ENCODE peak calls at places on chromosomes 5 and 9, in five cellular contexts. Z, O, M, N and Y are unnamed samples. For H3K36me3 and H3K9me3, the result is how much of the 10 kb centered on the place peaks cover.

GRCh38 chr9:68851657-68852056 is 146.6 kb downstream of the PIP5K1B start:
- DNase-seq in Z (no peak), O (no peak), M (peak), N (no peak), Y (no peak)

GRCh38 chr9:84296146-84296843 is 44.3 kb downstream of the SLC28A3 start:
- DNase-seq in Z (peak), O (no peak), M (peak), N (no peak), Y (no peak)

GRCh38 chr5:14675865-14676300 is 11.4 kb downstream of the OTULIN start:
- DNase-seq in Z (no peak), O (no peak), M (no peak), N (no peak), Y (no peak)

GRCh38 chr5:160751297-160751696 is 100.7 kb downstream of the ATP10B start:
- DNase-seq in Z (no peak), O (no peak), M (no peak), N (no peak), Y (no peak)

GRCh38 chr9:14768561-14769234 is 46.2 kb upstream of the CER1 start:
- DNase-seq in Z (no peak), O (no peak), M (peak), N (no peak), Y (peak)

GRCh38 chr5:174532453-174533126 is 191.8 kb upstream of the MSX2 start:
- DNase-seq in Z (no peak), O (no peak), M (peak), N (peak), Y (peak)

GRCh38 chr9:80871596-80871995 is 817.8 kb downstream of the TLE1 start:
- DNase-seq in Z (no peak), O (no peak), M (no peak), N (no peak), Y (no peak)

GRCh38 chr9:35845824-35846771 is 17.1 kb downstream of the TMEM8B start:
- DNase-seq in Z (no peak), O (no peak), M (no peak), N (no peak), Y (no peak)

GRCh38 chr9:124212381-124213050 is 45.2 kb upstream of the NEK6 start:
- DNase-seq in Z (no peak), O (no peak), M (peak), N (no peak), Y (no peak)

GRCh38 chr9:68515304-68516017 is 25.2 kb downstream of the TMEM252 start:
- DNase-seq in Z (no peak), O (no peak), M (peak), N (no peak), Y (no peak)

GRCh38 chr5:53425598-53426516 is 54.6 kb upstream of the FST start:
- DNase-seq in Z (no peak), O (no peak), M (peak), N (no peak), Y (peak)

GRCh38 chr9:20361220-20361619 is 261.1 kb downstream of the MLLT3 start:
- DNase-seq in Z (peak), O (no peak), M (no peak), N (no peak), Y (no peak)

GRCh38 chr5:26872337-26872736 is 166.0 kb downstream of the CDH9 start:
- DNase-seq in Z (no peak), O (no peak), M (no peak), N (no peak), Y (no peak)

GRCh38 chr5:6772886-6773285 is 59.7 kb downstream of the TENT4A start:
- DNase-seq in Z (no peak), O (no peak), M (no peak), N (no peak), Y (no peak)

GRCh38 chr5:51380603-51381207 is 2.5 kb upstream of the ISL1 start:
- DNase-seq in Z (no peak), O (no peak), M (peak), N (no peak), Y (no peak)

GRCh38 chr9:114271556-114272510 is 51.1 kb upstream of the ORM1 start:
- DNase-seq in Z (no peak), O (no peak), M (peak), N (peak), Y (no peak)

GRCh38 chr5:167912944-167913343 is 378.5 kb upstream of the WWC1 start:
- DNase-seq in Z (no peak), O (no peak), M (peak), N (no peak), Y (no peak)

GRCh38 chr5:81848368-81848767 is 97.5 kb upstream of the SSBP2 start:
- DNase-seq in Z (no peak), O (no peak), M (peak), N (peak), Y (no peak)

GRCh38 chr5:55860268-55860667 is 9.1 kb downstream of the IL31RA start:
- DNase-seq in Z (no peak), O (no peak), M (no peak), N (no peak), Y (no peak)

GRCh38 chr9:121860744-121861143 is 209.3 kb downstream of the DAB2IP start:
- DNase-seq in Z (no peak), O (no peak), M (peak), N (no peak), Y (no peak)

GRCh38 chr9:98890256-98890655 is 53.5 kb upstream of the COL15A1 start:
- DNase-seq in Z (no peak), O (no peak), M (no peak), N (peak), Y (no peak)

GRCh38 chr9:119841005-119841404 is 471.8 kb upstream of the BRINP1 start:
- DNase-seq in Z (no peak), O (no peak), M (no peak), N (no peak), Y (no peak)

GRCh38 chr5:65802820-65803219 is 80.8 kb downstream of the NLN start:
- DNase-seq in Z (no peak), O (no peak), M (no peak), N (no peak), Y (no peak)

GRCh38 chr5:122756263-122756911 is 18.5 kb upstream of the SNX2 start:
- DNase-seq in Z (no peak), O (no peak), M (peak), N (no peak), Y (no peak)

GRCh38 chr5:107424461-107424860 is 246.3 kb downstream of the EFNA5 start:
- DNase-seq in Z (no peak), O (no peak), M (peak), N (no peak), Y (no peak)

GRCh38 chr9:37410969-37411785 is 11.3 kb upstream of the GRHPR start:
- DNase-seq in Z (no peak), O (no peak), M (peak), N (no peak), Y (no peak)

GRCh38 chr9:1050125-1050895 is at the start of gene DMRT2:
- DNase-seq in Z (no peak), O (no peak), M (peak), N (peak), Y (peak)

GRCh38 chr9:75432888-75433287 is 344.6 kb downstream of the OSTF1 start:
- DNase-seq in Z (no peak), O (no peak), M (no peak), N (no peak), Y (no peak)

GRCh38 chr9:131271506-131271931 is 4.8 kb downstream of the FAM78A start:
- DNase-seq in Z (no peak), O (no peak), M (no peak), N (no peak), Y (no peak)

GRCh38 chr5:90783460-90784333 is 225.1 kb downstream of the ADGRV1 start:
- DNase-seq in Z (peak), O (peak), M (peak), N (peak), Y (peak)

GRCh38 chr5:18778226-18778625 is 1144.0 kb downstream of the TAF11L14 start:
- DNase-seq in Z (no peak), O (no peak), M (no peak), N (no peak), Y (no peak)

GRCh38 chr9:123353984-123354591 is 1.9 kb upstream of the CRB2 start:
- DNase-seq in Z (peak), O (peak), M (peak), N (peak), Y (no peak)

GRCh38 chr5:180093651-180094382 is 22.3 kb upstream of the RNF130 start:
- DNase-seq in Z (no peak), O (no peak), M (peak), N (no peak), Y (no peak)

GRCh38 chr9:129398101-129398795 is 220.2 kb upstream of the IER5L start:
- DNase-seq in Z (no peak), O (no peak), M (no peak), N (no peak), Y (no peak)

GRCh38 chr9:136865768-136866103 is 372 bp downstream of the EDF1 start:
- DNase-seq in Z (no peak), O (peak), M (no peak), N (peak), Y (no peak)

GRCh38 chr9:18349530-18349929 is 124.4 kb upstream of the ADAMTSL1 start:
- DNase-seq in Z (no peak), O (no peak), M (no peak), N (no peak), Y (no peak)

GRCh38 chr5:66757219-66757833 is 161.1 kb downstream of the MAST4 start:
- DNase-seq in Z (no peak), O (no peak), M (peak), N (peak), Y (no peak)

GRCh38 chr9:112064871-112065270 is 110.2 kb downstream of the SUSD1 start:
- DNase-seq in Z (no peak), O (no peak), M (no peak), N (no peak), Y (no peak)

GRCh38 chr9:112059145-112059979 is 115.7 kb downstream of the SUSD1 start:
- DNase-seq in Z (no peak), O (no peak), M (peak), N (no peak), Y (no peak)

GRCh38 chr9:112059980-112060348 is 115.1 kb downstream of the SUSD1 start:
- DNase-seq in Z (no peak), O (no peak), M (no peak), N (no peak), Y (no peak)

GRCh38 chr9:112063151-112063550 is 111.9 kb downstream of the SUSD1 start:
- DNase-seq in Z (no peak), O (no peak), M (no peak), N (no peak), Y (no peak)

DNA sequence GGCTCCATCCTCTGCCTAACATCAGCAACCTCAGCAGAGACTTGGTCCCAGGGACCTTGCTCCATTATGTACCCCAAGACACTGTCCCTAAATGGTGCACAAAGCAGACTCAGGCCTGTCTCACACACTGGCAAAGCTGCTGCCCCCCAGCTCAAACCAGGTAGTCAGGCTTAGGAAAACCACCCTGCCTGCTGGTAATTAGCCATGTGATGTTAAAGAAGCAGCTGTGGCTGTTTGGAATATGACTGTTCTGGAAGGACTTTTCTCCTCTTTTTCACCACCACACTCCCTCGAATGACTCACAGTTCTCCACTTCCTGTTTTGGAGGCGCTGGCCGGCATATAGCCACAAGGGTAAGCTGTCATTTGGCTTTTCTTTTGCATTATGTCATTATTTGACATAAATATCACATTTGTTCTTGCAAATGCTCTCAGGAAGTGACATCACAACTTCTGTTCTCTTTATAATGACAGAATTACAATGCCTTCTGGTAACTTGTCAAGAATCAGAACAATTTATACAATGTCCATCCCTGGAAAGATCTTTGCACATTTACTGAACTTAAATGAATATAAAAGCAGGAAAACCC is 113.9 kb downstream of the SUSD1 start:
- DNase-seq in Z (no peak), O (no peak), M (peak), N (no peak), Y (no peak)
- H3K27ac ChIP-seq in Z (no peak), O (peak), M (no peak), N (peak), Y (no peak)

DNA sequence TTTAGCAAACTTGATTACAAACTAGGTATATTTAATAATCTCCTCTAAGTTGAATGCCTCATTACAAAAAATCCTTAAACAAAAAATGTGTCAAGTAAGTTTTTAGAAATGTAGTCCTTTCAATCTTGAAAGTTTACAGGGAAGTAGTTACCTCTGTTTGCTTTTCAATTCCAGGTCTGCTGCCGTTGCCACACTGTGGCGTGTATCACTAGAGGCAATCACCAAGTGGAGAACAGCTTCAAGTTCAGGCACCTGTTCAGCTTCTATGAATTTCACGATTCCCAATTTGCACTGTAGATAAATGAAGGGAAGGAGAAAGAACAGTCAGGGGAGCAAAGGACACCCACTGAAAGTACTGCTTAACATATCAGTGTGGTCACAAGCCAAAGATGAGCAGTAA is 51.1 kb downstream of the ECPAS start:
- DNase-seq in Z (no peak), O (no peak), M (no peak), N (no peak), Y (no peak)
- H3K36me3 ChIP-seq in Z (under half), O (under half), M (under half), N (under half), Y (under half)

DNA sequence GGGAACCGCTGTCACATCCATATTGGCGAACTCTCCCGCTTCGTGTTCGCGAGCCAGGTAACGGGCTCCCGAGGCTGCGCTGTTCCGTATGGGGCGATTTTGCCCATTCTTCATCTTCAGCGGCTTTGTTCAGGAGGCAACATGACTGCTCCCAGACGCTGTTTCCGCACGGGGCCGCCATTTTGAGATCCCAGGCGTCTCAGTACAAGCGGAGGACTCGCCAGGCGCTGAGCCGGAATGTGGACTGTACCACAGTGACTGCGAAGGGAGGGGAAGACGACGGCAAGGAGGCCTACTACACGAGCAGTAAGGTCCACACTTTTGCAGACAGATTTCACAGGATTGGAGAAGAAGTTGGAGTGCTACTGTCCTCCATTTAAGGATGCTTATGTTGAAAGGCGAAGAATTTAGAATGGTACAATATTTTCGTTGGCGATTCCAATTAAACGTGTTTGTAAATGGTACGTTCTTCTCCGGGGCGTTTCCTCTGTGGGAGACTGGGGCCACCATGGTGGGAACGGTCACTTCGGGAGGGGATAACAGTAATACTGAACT is 41.6 kb upstream of the ZNF300 start:
- DNase-seq in Z (no peak), O (no peak), M (peak), N (peak), Y (no peak)
- H3K9me3 ChIP-seq in Z (under half), O (under half), M (under half), N (under half), Y (under half)

GRCh38 chr5:147434049-147434448 is 75.8 kb downstream of the DPYSL3 start:
- DNase-seq in Z (no peak), O (no peak), M (no peak), N (no peak), Y (no peak)
- H3K27ac ChIP-seq in Z (no peak), O (no peak), M (peak), N (no peak), Y (no peak)

DNA sequence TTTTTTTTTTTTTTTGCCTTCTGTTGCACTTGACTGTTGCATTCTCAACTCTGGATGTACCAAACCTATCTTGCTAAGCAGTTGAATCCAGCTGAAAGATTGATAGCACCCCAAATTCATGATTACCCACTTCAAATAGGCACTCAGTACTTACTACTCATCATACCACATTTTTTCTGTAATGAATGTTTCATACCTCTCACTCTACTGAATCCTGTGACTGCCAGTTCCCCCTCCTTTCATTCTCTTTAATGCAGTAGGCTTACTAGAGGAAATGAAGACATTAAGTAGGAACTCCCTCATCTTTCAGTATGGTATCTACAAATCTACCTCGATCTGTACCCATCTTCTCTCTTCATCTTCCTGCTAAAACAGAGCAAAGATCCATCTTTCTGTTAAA is 6.8 kb downstream of the INVS start:
- DNase-seq in Z (no peak), O (no peak), M (no peak), N (no peak), Y (no peak)
- H3K36me3 ChIP-seq in Z (under half), O (under half), M (under half), N (under half), Y (under half)

DNA sequence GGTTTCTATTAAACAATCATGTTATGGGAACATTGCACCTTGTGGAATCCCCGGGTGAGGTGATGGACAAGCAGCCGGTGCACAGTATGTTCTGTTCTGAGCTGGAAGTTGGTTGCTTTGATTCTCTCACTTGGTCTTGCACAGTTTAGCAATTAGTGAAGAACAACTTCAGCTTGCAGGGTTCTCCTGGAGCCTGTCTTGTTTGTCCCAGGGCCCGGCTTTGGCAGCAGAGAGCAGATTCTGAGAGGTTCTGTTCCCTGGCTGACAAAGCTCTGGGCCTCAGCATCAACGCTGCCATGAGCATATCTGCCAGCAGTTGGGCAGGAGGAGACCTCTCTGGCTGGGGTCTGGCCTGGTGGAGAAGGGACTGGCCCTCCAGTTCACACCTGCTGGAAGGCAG is 16.9 kb downstream of the GADD45G start:
- DNase-seq in Z (no peak), O (no peak), M (no peak), N (no peak), Y (no peak)
- H3K9me3 ChIP-seq in Z (under half), O (under half), M (under half), N (under half), Y (under half)

GRCh38 chr5:169917425-169917824 is 62.9 kb downstream of the INSYN2B start:
- DNase-seq in Z (no peak), O (no peak), M (no peak), N (no peak), Y (no peak)

GRCh38 chr5:169922474-169922873 is 57.8 kb downstream of the INSYN2B start:
- DNase-seq in Z (no peak), O (no peak), M (no peak), N (no peak), Y (no peak)

GRCh38 chr5:169923988-169924387 is 56.3 kb downstream of the INSYN2B start:
- DNase-seq in Z (no peak), O (no peak), M (no peak), N (no peak), Y (no peak)

GRCh38 chr5:169921370-169921769 is 58.9 kb downstream of the INSYN2B start:
- DNase-seq in Z (no peak), O (no peak), M (no peak), N (no peak), Y (no peak)

DNA sequence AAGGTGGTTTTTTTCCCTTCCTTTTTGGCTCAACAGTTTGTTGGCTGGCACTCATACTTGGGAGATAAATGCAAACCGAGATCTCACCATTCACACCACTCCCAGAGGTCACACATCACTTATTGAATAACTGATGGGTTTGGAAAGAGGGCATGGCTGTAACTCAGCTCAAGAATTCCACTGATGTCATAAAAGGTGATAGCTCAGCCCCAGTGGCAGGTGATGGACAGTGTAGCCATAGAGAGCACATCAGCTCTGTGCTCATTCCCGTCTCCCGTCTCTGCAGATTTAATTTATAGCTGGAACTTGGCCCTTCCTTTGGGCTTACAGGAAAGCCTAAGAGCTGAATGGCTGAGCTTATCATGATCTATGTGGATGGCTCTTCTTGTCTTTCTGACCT is 59.8 kb downstream of the INSYN2B start:
- DNase-seq in Z (no peak), O (no peak), M (no peak), N (no peak), Y (no peak)
- H3K27ac ChIP-seq in Z (no peak), O (no peak), M (no peak), N (no peak), Y (no peak)

GRCh38 chr9:23160491-23160890 is 665.5 kb downstream of the ELAVL2 start:
- DNase-seq in Z (no peak), O (no peak), M (no peak), N (no peak), Y (no peak)

GRCh38 chr9:23160952-23161469 is 665.0 kb downstream of the ELAVL2 start:
- DNase-seq in Z (no peak), O (no peak), M (no peak), N (no peak), Y (no peak)

DNA sequence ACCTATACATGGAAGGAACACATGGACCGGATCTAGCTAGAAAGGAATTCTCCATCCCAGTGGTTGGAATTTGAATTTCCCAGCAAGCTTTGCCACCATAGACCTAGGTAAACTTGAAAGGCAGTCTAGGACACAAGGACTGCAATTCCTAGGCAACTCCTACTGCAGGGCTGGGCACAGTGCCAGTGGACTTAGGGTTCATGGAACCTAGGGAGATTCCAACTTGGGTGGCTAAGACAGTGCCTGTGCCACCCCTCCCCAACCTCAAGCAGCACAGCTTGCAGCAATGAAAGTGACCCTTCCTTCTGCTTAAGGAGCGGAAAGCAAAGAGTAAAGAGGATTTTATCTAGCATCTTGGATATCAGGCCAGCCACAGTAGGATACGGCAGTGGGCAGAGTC is 663.3 kb downstream of the ELAVL2 start:
- DNase-seq in Z (no peak), O (no peak), M (no peak), N (no peak), Y (no peak)
- H3K36me3 ChIP-seq in Z (under half), O (under half), M (under half), N (under half), Y (under half)